ENCODE peak calls at places on chromosomes 1 and 21, in four cellular contexts. One of them, this sample, is unnamed.

GRCh38 chr1:219155140-219155539 is 18.5 kb upstream of the LYPLAL1 start:
- DNase-seq in left ventricle myocardium inferior: no peak
- DNase-seq in omental fat pad: no peak
- DNase-seq in stimulated activated effector memory CD8-positive, alpha-beta T cell treated with anti-CD3 and anti-CD28 coated beads, Interleukin-12 subunit alpha, Interleukin-12 subunit beta, amount 100 ng/mL, for 72 hours: no peak
- DNase-seq in this sample: no peak

GRCh38 chr1:63668298-63668697 is 75.1 kb downstream of the PGM1 start:
- DNase-seq in left ventricle myocardium inferior: no peak
- DNase-seq in omental fat pad: no peak
- DNase-seq in stimulated activated effector memory CD8-positive, alpha-beta T cell treated with anti-CD3 and anti-CD28 coated beads, Interleukin-12 subunit alpha, Interleukin-12 subunit beta, amount 100 ng/mL, for 72 hours: no peak
- DNase-seq in this sample: no peak

GRCh38 chr1:153238536-153238935 is 21.0 kb upstream of the LORICRIN start:
- DNase-seq in left ventricle myocardium inferior: no peak
- DNase-seq in omental fat pad: no peak
- DNase-seq in stimulated activated effector memory CD8-positive, alpha-beta T cell treated with anti-CD3 and anti-CD28 coated beads, Interleukin-12 subunit alpha, Interleukin-12 subunit beta, amount 100 ng/mL, for 72 hours: no peak
- DNase-seq in this sample: no peak

GRCh38 chr1:47787560-47787959 is 209.6 kb downstream of the TRABD2B start:
- DNase-seq in left ventricle myocardium inferior: no peak
- DNase-seq in omental fat pad: no peak
- DNase-seq in stimulated activated effector memory CD8-positive, alpha-beta T cell treated with anti-CD3 and anti-CD28 coated beads, Interleukin-12 subunit alpha, Interleukin-12 subunit beta, amount 100 ng/mL, for 72 hours: no peak
- DNase-seq in this sample: no peak

GRCh38 chr21:32312321-32312720 is 13.7 kb downstream of the MRAP start:
- DNase-seq in left ventricle myocardium inferior: peak; percentile 51
- DNase-seq in omental fat pad: no peak
- DNase-seq in stimulated activated effector memory CD8-positive, alpha-beta T cell treated with anti-CD3 and anti-CD28 coated beads, Interleukin-12 subunit alpha, Interleukin-12 subunit beta, amount 100 ng/mL, for 72 hours: no peak
- DNase-seq in this sample: no peak

GRCh38 chr1:67336783-67337182 is 29.1 kb downstream of the IL12RB2 start:
- DNase-seq in left ventricle myocardium inferior: no peak
- DNase-seq in omental fat pad: no peak
- DNase-seq in stimulated activated effector memory CD8-positive, alpha-beta T cell treated with anti-CD3 and anti-CD28 coated beads, Interleukin-12 subunit alpha, Interleukin-12 subunit beta, amount 100 ng/mL, for 72 hours: no peak
- DNase-seq in this sample: no peak

GRCh38 chr1:244801246-244801645 is 34.2 kb upstream of the COX20 start:
- DNase-seq in left ventricle myocardium inferior: no peak
- DNase-seq in omental fat pad: no peak
- DNase-seq in stimulated activated effector memory CD8-positive, alpha-beta T cell treated with anti-CD3 and anti-CD28 coated beads, Interleukin-12 subunit alpha, Interleukin-12 subunit beta, amount 100 ng/mL, for 72 hours: peak; percentile 11
- DNase-seq in this sample: peak; percentile 42

GRCh38 chr1:217472915-217473314 is 158.0 kb downstream of the GPATCH2 start:
- DNase-seq in left ventricle myocardium inferior: no peak
- DNase-seq in omental fat pad: no peak
- DNase-seq in stimulated activated effector memory CD8-positive, alpha-beta T cell treated with anti-CD3 and anti-CD28 coated beads, Interleukin-12 subunit alpha, Interleukin-12 subunit beta, amount 100 ng/mL, for 72 hours: no peak
- DNase-seq in this sample: no peak

GRCh38 chr1:48049823-48050539 is 52.8 kb upstream of the TRABD2B start:
- DNase-seq in left ventricle myocardium inferior: no peak
- DNase-seq in omental fat pad: no peak
- DNase-seq in stimulated activated effector memory CD8-positive, alpha-beta T cell treated with anti-CD3 and anti-CD28 coated beads, Interleukin-12 subunit alpha, Interleukin-12 subunit beta, amount 100 ng/mL, for 72 hours: no peak
- DNase-seq in this sample: no peak

GRCh38 chr1:56355422-56355821 is 223.9 kb downstream of the PLPP3 start:
- DNase-seq in left ventricle myocardium inferior: no peak
- DNase-seq in omental fat pad: no peak
- DNase-seq in stimulated activated effector memory CD8-positive, alpha-beta T cell treated with anti-CD3 and anti-CD28 coated beads, Interleukin-12 subunit alpha, Interleukin-12 subunit beta, amount 100 ng/mL, for 72 hours: no peak
- DNase-seq in this sample: no peak

GRCh38 chr1:81920245-81920740 is 119.6 kb downstream of the ADGRL2 start:
- DNase-seq in left ventricle myocardium inferior: peak; percentile 16
- DNase-seq in omental fat pad: no peak
- DNase-seq in stimulated activated effector memory CD8-positive, alpha-beta T cell treated with anti-CD3 and anti-CD28 coated beads, Interleukin-12 subunit alpha, Interleukin-12 subunit beta, amount 100 ng/mL, for 72 hours: no peak
- DNase-seq in this sample: no peak

GRCh38 chr21:41678944-41679343 is 87.9 kb downstream of the RIPK4 start:
- DNase-seq in left ventricle myocardium inferior: peak; percentile 86
- DNase-seq in omental fat pad: peak; percentile 71
- DNase-seq in stimulated activated effector memory CD8-positive, alpha-beta T cell treated with anti-CD3 and anti-CD28 coated beads, Interleukin-12 subunit alpha, Interleukin-12 subunit beta, amount 100 ng/mL, for 72 hours: no peak
- DNase-seq in this sample: no peak

GRCh38 chr1:110310300-110310699 is 28.9 kb upstream of the RBM15 start:
- DNase-seq in left ventricle myocardium inferior: peak; percentile 44
- DNase-seq in omental fat pad: no peak
- DNase-seq in stimulated activated effector memory CD8-positive, alpha-beta T cell treated with anti-CD3 and anti-CD28 coated beads, Interleukin-12 subunit alpha, Interleukin-12 subunit beta, amount 100 ng/mL, for 72 hours: no peak
- DNase-seq in this sample: no peak

GRCh38 chr1:23902611-23903278 is 10.4 kb downstream of the CNR2 start:
- DNase-seq in left ventricle myocardium inferior: no peak
- DNase-seq in omental fat pad: no peak
- DNase-seq in stimulated activated effector memory CD8-positive, alpha-beta T cell treated with anti-CD3 and anti-CD28 coated beads, Interleukin-12 subunit alpha, Interleukin-12 subunit beta, amount 100 ng/mL, for 72 hours: no peak
- DNase-seq in this sample: no peak

GRCh38 chr1:203492486-203493130 is 1.3 kb upstream of the OPTC start:
- DNase-seq in left ventricle myocardium inferior: no peak
- DNase-seq in omental fat pad: no peak
- DNase-seq in stimulated activated effector memory CD8-positive, alpha-beta T cell treated with anti-CD3 and anti-CD28 coated beads, Interleukin-12 subunit alpha, Interleukin-12 subunit beta, amount 100 ng/mL, for 72 hours: no peak
- DNase-seq in this sample: no peak

GRCh38 chr1:64675718-64676345 is 69.0 kb upstream of the RAVER2 start:
- DNase-seq in left ventricle myocardium inferior: no peak
- DNase-seq in omental fat pad: no peak
- DNase-seq in stimulated activated effector memory CD8-positive, alpha-beta T cell treated with anti-CD3 and anti-CD28 coated beads, Interleukin-12 subunit alpha, Interleukin-12 subunit beta, amount 100 ng/mL, for 72 hours: no peak
- DNase-seq in this sample: no peak

GRCh38 chr21:34885125-34885524 is 164.0 kb downstream of the RUNX1 start:
- DNase-seq in left ventricle myocardium inferior: no peak
- DNase-seq in omental fat pad: no peak
- DNase-seq in stimulated activated effector memory CD8-positive, alpha-beta T cell treated with anti-CD3 and anti-CD28 coated beads, Interleukin-12 subunit alpha, Interleukin-12 subunit beta, amount 100 ng/mL, for 72 hours: no peak
- DNase-seq in this sample: no peak

GRCh38 chr1:65422241-65423203 is 2.1 kb downstream of the LEPR start:
- DNase-seq in left ventricle myocardium inferior: no peak
- DNase-seq in omental fat pad: no peak
- DNase-seq in stimulated activated effector memory CD8-positive, alpha-beta T cell treated with anti-CD3 and anti-CD28 coated beads, Interleukin-12 subunit alpha, Interleukin-12 subunit beta, amount 100 ng/mL, for 72 hours: no peak
- DNase-seq in this sample: no peak

GRCh38 chr1:9126511-9126910 is 2.4 kb downstream of the GPR157 start:
- DNase-seq in left ventricle myocardium inferior: no peak
- DNase-seq in omental fat pad: no peak
- DNase-seq in stimulated activated effector memory CD8-positive, alpha-beta T cell treated with anti-CD3 and anti-CD28 coated beads, Interleukin-12 subunit alpha, Interleukin-12 subunit beta, amount 100 ng/mL, for 72 hours: no peak
- DNase-seq in this sample: no peak

GRCh38 chr1:87265786-87266185 is 62.9 kb upstream of the LMO4 start:
- DNase-seq in left ventricle myocardium inferior: no peak
- DNase-seq in omental fat pad: no peak
- DNase-seq in stimulated activated effector memory CD8-positive, alpha-beta T cell treated with anti-CD3 and anti-CD28 coated beads, Interleukin-12 subunit alpha, Interleukin-12 subunit beta, amount 100 ng/mL, for 72 hours: no peak
- DNase-seq in this sample: no peak

GRCh38 chr1:30101477-30102227 is 621.7 kb downstream of the MATN1 start:
- DNase-seq in left ventricle myocardium inferior: no peak
- DNase-seq in omental fat pad: no peak
- DNase-seq in stimulated activated effector memory CD8-positive, alpha-beta T cell treated with anti-CD3 and anti-CD28 coated beads, Interleukin-12 subunit alpha, Interleukin-12 subunit beta, amount 100 ng/mL, for 72 hours: no peak
- DNase-seq in this sample: no peak

GRCh38 chr1:240613353-240614142 is 1.6 kb upstream of the GREM2 start:
- DNase-seq in left ventricle myocardium inferior: no peak
- DNase-seq in omental fat pad: no peak
- DNase-seq in stimulated activated effector memory CD8-positive, alpha-beta T cell treated with anti-CD3 and anti-CD28 coated beads, Interleukin-12 subunit alpha, Interleukin-12 subunit beta, amount 100 ng/mL, for 72 hours: no peak
- DNase-seq in this sample: no peak

GRCh38 chr21:15295875-15296274 is 231.1 kb upstream of the NRIP1 start:
- DNase-seq in left ventricle myocardium inferior: no peak
- DNase-seq in omental fat pad: no peak
- DNase-seq in stimulated activated effector memory CD8-positive, alpha-beta T cell treated with anti-CD3 and anti-CD28 coated beads, Interleukin-12 subunit alpha, Interleukin-12 subunit beta, amount 100 ng/mL, for 72 hours: no peak
- DNase-seq in this sample: no peak

GRCh38 chr1:31924839-31925238 is 13.3 kb downstream of the PTP4A2 start:
- DNase-seq in left ventricle myocardium inferior: no peak
- DNase-seq in omental fat pad: no peak
- DNase-seq in stimulated activated effector memory CD8-positive, alpha-beta T cell treated with anti-CD3 and anti-CD28 coated beads, Interleukin-12 subunit alpha, Interleukin-12 subunit beta, amount 100 ng/mL, for 72 hours: no peak
- DNase-seq in this sample: no peak

GRCh38 chr1:26530540-26530897 is 958 bp downstream of the RPS6KA1 start:
- DNase-seq in left ventricle myocardium inferior: no peak
- DNase-seq in omental fat pad: no peak
- DNase-seq in stimulated activated effector memory CD8-positive, alpha-beta T cell treated with anti-CD3 and anti-CD28 coated beads, Interleukin-12 subunit alpha, Interleukin-12 subunit beta, amount 100 ng/mL, for 72 hours: no peak
- DNase-seq in this sample: no peak

GRCh38 chr1:243959998-243960397 is 91.1 kb upstream of the ZBTB18 start:
- DNase-seq in left ventricle myocardium inferior: no peak
- DNase-seq in omental fat pad: no peak
- DNase-seq in stimulated activated effector memory CD8-positive, alpha-beta T cell treated with anti-CD3 and anti-CD28 coated beads, Interleukin-12 subunit alpha, Interleukin-12 subunit beta, amount 100 ng/mL, for 72 hours: no peak
- DNase-seq in this sample: no peak

GRCh38 chr1:29324771-29325351 is 88.5 kb downstream of the PTPRU start:
- DNase-seq in left ventricle myocardium inferior: no peak
- DNase-seq in omental fat pad: no peak
- DNase-seq in stimulated activated effector memory CD8-positive, alpha-beta T cell treated with anti-CD3 and anti-CD28 coated beads, Interleukin-12 subunit alpha, Interleukin-12 subunit beta, amount 100 ng/mL, for 72 hours: no peak
- DNase-seq in this sample: no peak

GRCh38 chr1:2412773-2413494 is 570 bp upstream of the PEX10 start:
- DNase-seq in left ventricle myocardium inferior: no peak
- DNase-seq in omental fat pad: no peak
- DNase-seq in stimulated activated effector memory CD8-positive, alpha-beta T cell treated with anti-CD3 and anti-CD28 coated beads, Interleukin-12 subunit alpha, Interleukin-12 subunit beta, amount 100 ng/mL, for 72 hours: peak; percentile 27
- DNase-seq in this sample: peak; percentile 73

GRCh38 chr1:228190778-228191177 is 17.1 kb upstream of the OBSCN start:
- DNase-seq in left ventricle myocardium inferior: no peak
- DNase-seq in omental fat pad: no peak
- DNase-seq in stimulated activated effector memory CD8-positive, alpha-beta T cell treated with anti-CD3 and anti-CD28 coated beads, Interleukin-12 subunit alpha, Interleukin-12 subunit beta, amount 100 ng/mL, for 72 hours: no peak
- DNase-seq in this sample: no peak

GRCh38 chr21:46056450-46056903 is 41.4 kb upstream of the COL6A2 start:
- DNase-seq in left ventricle myocardium inferior: peak; percentile 87
- DNase-seq in omental fat pad: peak; percentile 31
- DNase-seq in stimulated activated effector memory CD8-positive, alpha-beta T cell treated with anti-CD3 and anti-CD28 coated beads, Interleukin-12 subunit alpha, Interleukin-12 subunit beta, amount 100 ng/mL, for 72 hours: no peak
- DNase-seq in this sample: no peak

GRCh38 chr1:214435867-214436266 is 115.5 kb downstream of the PTPN14 start:
- DNase-seq in left ventricle myocardium inferior: no peak
- DNase-seq in omental fat pad: no peak
- DNase-seq in stimulated activated effector memory CD8-positive, alpha-beta T cell treated with anti-CD3 and anti-CD28 coated beads, Interleukin-12 subunit alpha, Interleukin-12 subunit beta, amount 100 ng/mL, for 72 hours: no peak
- DNase-seq in this sample: no peak

This sample was measured in GM12892.